ENCODE peak calls at places on chromosomes 7 and 10, in seven cellular contexts. C, A, E, L, M, H and B are unnamed samples.

GRCh38 chr7:143504215-143504936 is 26.7 kb downstream of the TAS2R41 start:
- DNase-seq in C (no peak), A (no peak), E (no peak), L (no peak), M (no peak), H (no peak), B (no peak)

GRCh38 chr7:78301361-78301760 is 502.8 kb downstream of the PHTF2 start:
- DNase-seq in C (no peak), A (no peak), E (no peak), L (no peak), M (peak), H (no peak), B (no peak)

GRCh38 chr7:22094413-22095304 is 149.0 kb upstream of the CDCA7L start:
- DNase-seq in C (no peak), A (no peak), E (no peak), L (no peak), M (no peak), H (no peak), B (no peak)

GRCh38 chr7:36497775-36498174 is 108.1 kb downstream of the ANLN start:
- DNase-seq in C (no peak), A (no peak), E (no peak), L (no peak), M (no peak), H (no peak), B (no peak)

GRCh38 chr10:104766341-104766740 is 125.3 kb downstream of the SORCS3 start:
- DNase-seq in C (no peak), A (no peak), E (no peak), L (no peak), M (no peak), H (no peak), B (no peak)

GRCh38 chr10:117092386-117092785 is 45.7 kb downstream of the VAX1 start:
- DNase-seq in C (no peak), A (no peak), E (peak), L (no peak), M (no peak), H (no peak), B (no peak)

GRCh38 chr10:24255907-24256306 is 47.0 kb downstream of the KIAA1217 start:
- DNase-seq in C (no peak), A (no peak), E (peak), L (no peak), M (no peak), H (no peak), B (no peak)

GRCh38 chr7:30246392-30246791 is 38.0 kb upstream of the ZNRF2 start:
- DNase-seq in C (no peak), A (no peak), E (no peak), L (no peak), M (no peak), H (no peak), B (no peak)

GRCh38 chr10:43648083-43648391 is 644 bp downstream of the ZNF32 start:
- DNase-seq in C (no peak), A (no peak), E (peak), L (no peak), M (no peak), H (no peak), B (no peak)

GRCh38 chr10:52028518-52028858 is 285.6 kb upstream of the DKK1 start:
- DNase-seq in C (no peak), A (no peak), E (no peak), L (no peak), M (no peak), H (no peak), B (no peak)

GRCh38 chr10:34721201-34721840 is 93.8 kb downstream of the PARD3 start:
- DNase-seq in C (no peak), A (no peak), E (no peak), L (no peak), M (no peak), H (no peak), B (no peak)

GRCh38 chr10:2362331-2362730 is 625.0 kb upstream of the ADARB2 start:
- DNase-seq in C (no peak), A (no peak), E (no peak), L (no peak), M (no peak), H (no peak), B (no peak)

GRCh38 chr10:17912764-17913163 is 39.0 kb upstream of the SLC39A12 start:
- DNase-seq in C (no peak), A (no peak), E (no peak), L (no peak), M (no peak), H (no peak), B (no peak)